ENCODE peak calls at places on chromosomes 3 and 15, in ten cellular contexts. P is AG08396; C is NCI-H1436 treated with DMSO at 0.1 percent for 48 hours; N is neural crest cell; F is CD8-positive, alpha-beta T cell; Y is NCI-H1092 treated with DMSO at 0.1 percent for 48 hours; J is activated CD4-positive, alpha-beta T cell treated with anti-CD3 and anti-CD28 coated beads, Interleukin-2, amount 50 U/mL, for 24 hours; W is dorsolateral prefrontal cortex; M is mammary epithelial cell; R is cardiac muscle cell. L is an unnamed sample.

GRCh38 chr3:143586565-143586964 is 261.7 kb downstream of the SLC9A9 start:
- DNase-seq in P (no peak), C (no peak), N (no peak), F (no peak), Y (no peak), J (no peak), W (peak; percentile 31), M (peak; percentile 5), R (no peak), L (no peak)

GRCh38 chr3:113124256-113124830 is 87.0 kb upstream of the BOC start:
- DNase-seq in P (no peak), C (peak; percentile 28), N (no peak), F (no peak), Y (no peak), J (no peak), W (no peak), M (no peak), R (no peak), L (no peak)

GRCh38 chr15:98870788-98871187 is 136.8 kb downstream of the PGPEP1L start:
- DNase-seq in P (no peak), C (no peak), N (no peak), F (no peak), Y (no peak), J (no peak), W (peak; percentile 78), M (no peak), R (no peak), L (no peak)

GRCh38 chr15:37981781-37982180 is 47.3 kb downstream of the TMCO5A start:
- DNase-seq in P (no peak), C (no peak), N (no peak), F (no peak), Y (peak; percentile 32), J (no peak), W (no peak), M (peak; percentile 31), R (peak; percentile 36), L (peak; percentile 63)

GRCh38 chr3:141412087-141412935 is 44.0 kb downstream of the ZBTB38 start:
- DNase-seq in P (peak; percentile 55), C (peak; percentile 67), N (peak; percentile 12), F (peak; percentile 42), Y (peak; percentile 81), J (no peak), W (peak; percentile 46), M (peak; percentile 58), R (no peak), L (peak; percentile 75)

GRCh38 chr3:71063768-71064287 is 519.7 kb downstream of the FOXP1 start:
- DNase-seq in P (peak; percentile 28), C (no peak), N (peak; percentile 5), F (no peak), Y (peak; percentile 23), J (peak; percentile 44), W (no peak), M (peak; percentile 79), R (peak; percentile 76), L (peak; percentile 29)

GRCh38 chr3:170572665-170573253 is 13.1 kb downstream of the SLC7A14 start:
- DNase-seq in P (peak; percentile 56), C (no peak), N (no peak), F (no peak), Y (no peak), J (no peak), W (no peak), M (peak; percentile 71), R (no peak), L (no peak)

GRCh38 chr15:29556385-29556784 is 265.9 kb downstream of the TJP1 start:
- DNase-seq in P (no peak), C (no peak), N (no peak), F (no peak), Y (no peak), J (no peak), W (no peak), M (no peak), R (no peak), L (no peak)

GRCh38 chr3:170465935-170466334 is 47.3 kb downstream of the CLDN11 start:
- DNase-seq in P (no peak), C (no peak), N (no peak), F (no peak), Y (no peak), J (no peak), W (no peak), M (no peak), R (no peak), L (no peak)

GRCh38 chr15:52136471-52136993 is 24.0 kb upstream of the BCL2L10 start:
- DNase-seq in P (no peak), C (no peak), N (no peak), F (no peak), Y (no peak), J (no peak), W (peak; percentile 36), M (no peak), R (no peak), L (no peak)

GRCh38 chr3:72517804-72518442 is 330.3 kb downstream of the SHQ1 start:
- DNase-seq in P (no peak), C (no peak), N (no peak), F (no peak), Y (no peak), J (no peak), W (no peak), M (no peak), R (no peak), L (no peak)

GRCh38 chr15:40787344-40787841 is 17.6 kb downstream of the C15orf62 start:
- DNase-seq in P (no peak), C (peak; percentile 55), N (no peak), F (no peak), Y (peak; percentile 19), J (no peak), W (peak; percentile 7), M (peak; percentile 97), R (no peak), L (peak; percentile 88)

GRCh38 chr3:155416500-155417118 is 123.1 kb upstream of the STRIT1 start:
- DNase-seq in P (no peak), C (no peak), N (no peak), F (no peak), Y (no peak), J (no peak), W (no peak), M (peak; percentile 95), R (no peak), L (peak; percentile 10)

GRCh38 chr3:168511428-168512014 is 415.8 kb upstream of the GOLIM4 start:
- DNase-seq in P (peak; percentile 13), C (no peak), N (no peak), F (no peak), Y (peak; percentile 19), J (no peak), W (no peak), M (no peak), R (peak; percentile 42), L (no peak)

GRCh38 chr15:69893863-69894262 is 203.9 kb downstream of the TLE3 start:
- DNase-seq in P (peak; percentile 36), C (no peak), N (peak; percentile 46), F (no peak), Y (peak; percentile 13), J (no peak), W (peak; percentile 5), M (peak; percentile 12), R (no peak), L (peak; percentile 26)